ENCODE peak calls at places on chromosome 22, in ten cellular contexts. D, U, Q, T, Y, B, O, X, Z and I are unnamed samples.

GRCh38 chr22:18021431-18021830 is 2.9 kb downstream of the MICAL3 start:
- DNase-seq in D (no peak), U (no peak), Q (no peak), T (no peak), Y (no peak), B (no peak), O (no peak), X (no peak), Z (no peak), I (no peak)

GRCh38 chr22:17588606-17589005 is 25.3 kb downstream of the SLC25A18 start:
- DNase-seq in D (no peak), U (no peak), Q (no peak), T (no peak), Y (no peak), B (no peak), O (no peak), X (no peak), Z (no peak), I (no peak)

GRCh38 chr22:37258005-37258790 is 14.1 kb upstream of the RAC2 start:
- DNase-seq in D (no peak), U (no peak), Q (no peak), T (no peak), Y (no peak), B (no peak), O (no peak), X (no peak), Z (no peak), I (no peak)

GRCh38 chr22:29814003-29814402 is 24.1 kb downstream of the ASCC2 start:
- DNase-seq in D (no peak), U (no peak), Q (no peak), T (no peak), Y (no peak), B (no peak), O (no peak), X (no peak), Z (no peak), I (no peak)

GRCh38 chr22:28992565-28993326 is 68.9 kb downstream of the C22orf31 start:
- DNase-seq in D (no peak), U (no peak), Q (no peak), T (no peak), Y (no peak), B (no peak), O (no peak), X (no peak), Z (no peak), I (no peak)

GRCh38 chr22:17140022-17140421 is 18.9 kb upstream of the TMEM121B start:
- DNase-seq in D (no peak), U (no peak), Q (no peak), T (no peak), Y (no peak), B (no peak), O (no peak), X (no peak), Z (no peak), I (no peak)

GRCh38 chr22:41857160-41857859 is 24.4 kb downstream of the SREBF2 start:
- DNase-seq in D (peak), U (peak), Q (peak), T (peak), Y (peak), B (peak), O (peak), X (peak), Z (peak), I (peak)

GRCh38 chr22:48654492-48654891 is 1173.2 kb downstream of the BRD1 start:
- DNase-seq in D (no peak), U (no peak), Q (no peak), T (no peak), Y (no peak), B (no peak), O (no peak), X (no peak), Z (no peak), I (no peak)

GRCh38 chr22:41401781-41402648 is 20.3 kb downstream of the TEF start:
- DNase-seq in D (no peak), U (no peak), Q (peak), T (peak), Y (no peak), B (peak), O (no peak), X (peak), Z (no peak), I (no peak)

GRCh38 chr22:39130892-39131855 is 21.3 kb downstream of the CBX7 start:
- DNase-seq in D (no peak), U (no peak), Q (no peak), T (no peak), Y (no peak), B (no peak), O (no peak), X (peak), Z (no peak), I (no peak)

GRCh38 chr22:32331236-32331917 is 26.3 kb upstream of the RFPL3 start:
- DNase-seq in D (no peak), U (no peak), Q (no peak), T (peak), Y (no peak), B (no peak), O (no peak), X (no peak), Z (no peak), I (no peak)

GRCh38 chr22:39622881-39623367 is 52.4 kb downstream of the CACNA1I start:
- DNase-seq in D (peak), U (peak), Q (peak), T (peak), Y (peak), B (peak), O (peak), X (peak), Z (no peak), I (peak)

GRCh38 chr22:38110008-38110862 is at the start of gene BAIAP2L2:
- DNase-seq in D (no peak), U (no peak), Q (peak), T (no peak), Y (no peak), B (no peak), O (no peak), X (peak), Z (no peak), I (no peak)

GRCh38 chr22:40631925-40632324 is 4.6 kb downstream of the MRTFA start:
- DNase-seq in D (no peak), U (no peak), Q (no peak), T (no peak), Y (no peak), B (no peak), O (no peak), X (no peak), Z (no peak), I (no peak)

GRCh38 chr22:25159028-25159427 is 40.6 kb upstream of the CRYBB3 start:
- DNase-seq in D (no peak), U (no peak), Q (no peak), T (no peak), Y (no peak), B (no peak), O (no peak), X (no peak), Z (no peak), I (peak)

GRCh38 chr22:39706406-39707150 is 136.0 kb downstream of the CACNA1I start:
- DNase-seq in D (no peak), U (no peak), Q (no peak), T (no peak), Y (peak), B (no peak), O (no peak), X (no peak), Z (no peak), I (no peak)

GRCh38 chr22:30260276-30260675 is 6.4 kb downstream of the OSM start:
- DNase-seq in D (no peak), U (no peak), Q (no peak), T (no peak), Y (no peak), B (no peak), O (no peak), X (no peak), Z (no peak), I (no peak)

GRCh38 chr22:17120281-17120680 is 879 bp downstream of the TMEM121B start:
- DNase-seq in D (peak), U (no peak), Q (peak), T (peak), Y (peak), B (peak), O (peak), X (no peak), Z (no peak), I (peak)

GRCh38 chr22:17706451-17706900 is 67.8 kb downstream of the BID start:
- DNase-seq in D (no peak), U (peak), Q (peak), T (peak), Y (no peak), B (peak), O (no peak), X (peak), Z (peak), I (peak)

GRCh38 chr22:23268877-23269276 is 88.6 kb downstream of the BCR start:
- DNase-seq in D (no peak), U (no peak), Q (no peak), T (no peak), Y (peak), B (no peak), O (no peak), X (no peak), Z (no peak), I (no peak)

DNA sequence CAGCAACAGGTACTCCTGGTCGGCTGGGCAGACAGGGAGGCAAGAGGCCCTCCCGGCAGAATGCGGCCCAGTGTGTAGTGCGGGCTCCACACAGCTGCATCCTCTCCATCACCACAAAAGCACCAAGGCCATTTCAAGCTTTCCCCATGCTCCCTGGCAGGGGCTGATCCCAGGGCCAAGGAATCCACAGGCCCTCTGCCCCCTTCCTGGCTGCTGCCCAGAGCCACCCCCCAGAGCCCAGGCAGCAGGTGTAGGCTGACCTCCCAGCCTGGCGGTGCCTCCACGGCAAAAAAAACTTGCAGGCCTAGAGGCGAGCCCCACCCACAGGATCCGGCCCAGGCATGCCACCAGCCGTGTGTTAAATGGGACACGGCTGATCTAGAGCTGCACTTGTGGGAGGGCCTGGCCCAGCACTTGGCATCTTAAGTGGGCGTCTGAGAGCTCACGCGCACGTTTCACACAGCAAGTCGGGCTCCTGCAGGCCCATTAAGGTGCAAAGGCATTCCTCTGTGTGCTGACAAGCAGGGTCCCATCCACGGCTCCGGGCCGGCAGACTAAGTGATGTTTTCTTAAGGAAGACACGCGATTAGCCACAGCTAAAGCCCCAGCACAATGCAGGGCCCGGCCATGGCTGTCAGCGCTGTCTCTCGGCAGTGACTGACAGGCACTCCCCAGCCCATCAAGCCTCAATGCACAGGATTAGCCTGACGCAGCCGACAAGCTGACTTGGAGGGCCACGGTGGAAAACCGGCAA is 19.8 kb upstream of the GNB1L start:
- DNase-seq in D (peak), U (no peak), Q (no peak), T (peak), Y (no peak), B (peak), O (no peak), X (no peak), Z (no peak), I (no peak)
- TF ChIP-seq MAX in D (no peak), U (no peak), Q (no peak), T (no peak), Y (no peak), B (no peak), O (no peak), X (no peak), Z (no peak), I (no peak)

GRCh38 chr22:27777128-27777527 is 24.4 kb downstream of the MN1 start:
- DNase-seq in D (no peak), U (no peak), Q (no peak), T (no peak), Y (no peak), B (no peak), O (no peak), X (no peak), Z (no peak), I (no peak)

GRCh38 chr22:27778299-27779090 is 23.1 kb downstream of the MN1 start:
- DNase-seq in D (no peak), U (no peak), Q (no peak), T (no peak), Y (no peak), B (no peak), O (no peak), X (no peak), Z (no peak), I (no peak)

GRCh38 chr22:27775698-27776409 is 25.7 kb downstream of the MN1 start:
- DNase-seq in D (no peak), U (no peak), Q (no peak), T (no peak), Y (no peak), B (peak), O (no peak), X (no peak), Z (no peak), I (no peak)

GRCh38 chr22:27775087-27775697 is 26.4 kb downstream of the MN1 start:
- DNase-seq in D (no peak), U (no peak), Q (no peak), T (no peak), Y (no peak), B (no peak), O (no peak), X (no peak), Z (no peak), I (no peak)

DNA sequence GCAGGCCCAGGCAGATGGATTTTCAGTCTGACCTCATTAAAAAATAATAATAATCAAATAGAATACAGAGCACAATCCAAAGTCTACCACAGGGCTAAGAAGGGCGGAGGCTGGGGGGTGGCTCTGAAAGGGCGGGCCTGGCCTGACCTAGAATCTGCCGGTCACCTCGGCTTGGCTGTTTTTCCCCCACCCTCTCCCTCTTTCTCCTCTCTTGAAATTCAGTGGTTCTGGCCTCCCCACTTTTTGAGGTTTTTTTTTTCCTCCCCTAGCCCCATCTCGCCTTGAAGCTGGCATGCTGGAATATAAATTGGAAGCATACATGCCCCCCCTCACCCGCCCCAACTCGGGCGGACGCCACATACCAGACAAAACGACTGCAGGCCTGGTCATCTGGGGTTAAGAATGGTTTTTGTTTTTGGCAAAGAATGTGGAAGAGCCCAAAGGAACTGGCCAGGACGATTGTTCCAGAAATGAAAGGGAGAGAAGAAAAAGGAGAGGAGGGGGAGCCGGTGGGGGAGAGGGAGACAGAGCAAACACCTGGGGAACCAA is 25.1 kb downstream of the MN1 start:
- DNase-seq in D (no peak), U (no peak), Q (no peak), T (no peak), Y (no peak), B (peak), O (no peak), X (no peak), Z (no peak), I (no peak)
- TF ChIP-seq MAX in D (no peak), U (no peak), Q (no peak), T (no peak), Y (no peak), B (no peak), O (no peak), X (no peak), Z (no peak), I (no peak)

GRCh38 chr22:35397095-35397904 is 2.6 kb upstream of the MCM5 start:
- DNase-seq in D (no peak), U (no peak), Q (peak), T (peak), Y (no peak), B (no peak), O (no peak), X (peak), Z (no peak), I (peak)

GRCh38 chr22:35393116-35394010 is 6.6 kb upstream of the MCM5 start:
- DNase-seq in D (no peak), U (no peak), Q (no peak), T (no peak), Y (no peak), B (no peak), O (no peak), X (no peak), Z (no peak), I (no peak)

GRCh38 chr22:35392357-35392756 is 7.6 kb upstream of the MCM5 start:
- DNase-seq in D (no peak), U (no peak), Q (no peak), T (no peak), Y (no peak), B (no peak), O (no peak), X (no peak), Z (no peak), I (no peak)

GRCh38 chr22:35394011-35394312 is 6.0 kb upstream of the MCM5 start:
- DNase-seq in D (no peak), U (no peak), Q (no peak), T (peak), Y (no peak), B (no peak), O (no peak), X (no peak), Z (no peak), I (no peak)

GRCh38 chr22:35394810-35395563 is 5.0 kb upstream of the MCM5 start:
- DNase-seq in D (no peak), U (no peak), Q (no peak), T (no peak), Y (no peak), B (no peak), O (no peak), X (no peak), Z (no peak), I (no peak)
- TF ChIP-seq MAX in D (no peak), U (no peak), Q (no peak), T (no peak), Y (no peak), B (no peak), O (no peak), X (no peak), Z (no peak), I (no peak)

DNA sequence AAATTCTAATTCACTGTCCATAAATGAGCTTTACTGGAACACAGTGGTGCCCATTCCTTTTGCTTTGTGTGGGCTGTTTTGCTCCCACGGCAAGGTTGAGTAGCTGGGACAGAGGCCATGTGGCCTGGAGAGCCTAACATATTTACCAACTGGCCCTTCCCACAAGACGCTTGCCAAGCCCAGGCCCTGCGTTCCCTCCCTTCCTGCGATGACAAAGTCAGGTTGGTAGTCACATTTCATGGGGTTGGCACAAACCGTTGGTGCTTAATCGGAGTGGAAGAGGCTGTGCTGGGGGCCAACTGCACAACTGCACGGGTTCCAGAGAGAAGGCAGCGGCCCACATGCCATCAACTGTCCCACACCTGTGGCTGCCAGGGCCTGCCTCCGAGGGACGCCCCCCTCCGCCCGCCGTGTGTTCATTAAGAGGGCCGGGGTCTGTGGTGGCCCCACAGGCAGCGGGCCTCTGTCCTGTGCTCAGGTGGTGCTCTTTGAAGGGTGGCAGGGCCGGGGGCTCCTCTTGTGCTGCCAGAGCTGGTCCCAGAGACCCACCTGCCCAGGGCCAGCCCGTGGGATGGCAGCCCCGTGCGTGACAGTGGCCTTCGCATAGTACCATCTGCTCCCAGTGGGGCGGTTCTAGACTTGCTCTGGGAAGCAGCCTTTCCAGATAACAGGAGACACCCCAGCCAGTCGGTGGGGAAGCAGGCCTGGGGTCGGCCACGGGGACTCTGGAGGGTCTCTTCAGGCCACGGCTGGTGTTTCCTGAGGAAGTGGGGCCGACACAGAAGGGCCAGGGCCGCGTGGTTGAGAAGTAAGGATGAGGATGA is 81.5 kb upstream of the CLDN5 start:
- DNase-seq in D (no peak), U (no peak), Q (no peak), T (no peak), Y (no peak), B (no peak), O (no peak), X (no peak), Z (no peak), I (no peak)
- TF ChIP-seq MAX in D (no peak), U (no peak), Q (no peak), T (no peak), Y (no peak), B (no peak), O (no peak), X (no peak), Z (no peak), I (no peak)

DNA sequence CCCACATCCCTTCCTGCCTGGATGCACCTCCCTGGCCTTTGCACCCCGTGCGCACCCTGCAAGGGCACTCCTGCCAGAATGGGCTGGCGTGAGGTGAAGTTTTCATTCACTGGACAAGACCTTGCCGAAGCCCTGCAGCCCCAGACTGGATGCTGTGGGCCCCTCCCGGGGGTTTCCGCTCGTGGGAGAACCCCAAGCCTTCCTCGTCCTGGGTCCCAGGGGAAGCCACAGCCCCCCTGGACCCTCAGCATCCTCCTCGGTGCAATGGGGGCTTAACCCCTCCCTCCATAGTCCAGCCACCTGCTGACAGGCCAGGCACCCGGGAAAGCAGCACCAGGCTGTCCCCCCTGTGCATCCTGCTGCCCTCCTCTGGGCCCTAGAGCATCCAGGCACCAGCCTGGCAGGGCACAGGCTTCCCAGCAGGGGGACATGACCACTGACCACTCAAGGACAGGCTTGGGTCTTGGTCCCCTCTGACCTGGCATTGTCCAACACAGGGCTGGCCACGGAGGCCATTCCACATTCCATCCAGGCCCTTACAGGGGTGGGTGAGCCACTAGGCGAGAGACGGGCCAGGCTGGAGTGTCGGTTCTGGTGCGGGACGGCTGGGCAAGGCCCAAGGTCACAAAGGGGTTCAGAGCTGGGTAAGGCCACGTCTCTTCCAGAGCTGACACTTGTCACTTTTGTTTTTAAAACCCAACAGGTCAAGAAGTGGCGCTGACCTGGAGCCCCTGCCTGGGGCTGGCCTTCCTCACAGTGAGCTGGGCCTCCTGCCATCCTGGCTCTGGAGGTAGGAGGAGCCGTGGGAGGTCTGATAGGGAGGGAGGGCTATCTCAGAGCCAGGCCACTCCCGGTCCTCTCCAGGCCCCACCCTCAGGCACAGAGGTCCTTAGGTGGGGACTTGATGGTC is 41.5 kb upstream of the PPARA start:
- DNase-seq in D (no peak), U (no peak), Q (peak), T (peak), Y (peak), B (peak), O (no peak), X (peak), Z (no peak), I (peak)
- TF ChIP-seq MAX in D (no peak), U (no peak), Q (peak), T (no peak), Y (no peak), B (no peak), O (no peak), X (no peak), Z (no peak), I (no peak)

GRCh38 chr22:20034143-20034542 is 13.2 kb downstream of the TANGO2 start:
- DNase-seq in D (no peak), U (no peak), Q (no peak), T (no peak), Y (no peak), B (no peak), O (no peak), X (no peak), Z (peak), I (no peak)
- TF ChIP-seq MAX in D (no peak), U (no peak), Q (no peak), T (no peak), Y (no peak), B (no peak), O (no peak), X (no peak), Z (no peak), I (no peak)